ENCODE peak calls at places on chromosomes 6 and 20, in ten cellular contexts. U, F, R, B, L, P, W, A, C and S are unnamed samples.

GRCh38 chr6:25862199-25862598 is 11.8 kb downstream of the SLC17A3 start:
- DNase-seq in U (no peak), F (no peak), R (no peak), B (no peak), L (no peak), P (no peak), W (no peak), A (no peak), C (no peak), S (no peak)

GRCh38 chr6:7911345-7911725 is 747 bp upstream of the TXNDC5 start:
- DNase-seq in U (no peak), F (peak; percentile 72), R (no peak), B (no peak), L (no peak), P (no peak), W (no peak), A (no peak), C (no peak), S (no peak)

GRCh38 chr6:3159805-3160781 is 2.7 kb upstream of the TUBB2A start:
- DNase-seq in U (no peak), F (peak; percentile 68), R (peak; percentile 32), B (no peak), L (no peak), P (peak; percentile 51), W (no peak), A (peak; percentile 10), C (peak; percentile 87), S (no peak)

GRCh38 chr6:31396422-31397152 is 6.8 kb upstream of the MICA start:
- DNase-seq in U (peak; percentile 26), F (peak; percentile 62), R (peak; percentile 79), B (no peak), L (peak; percentile 88), P (peak; percentile 65), W (peak; percentile 81), A (no peak), C (peak; percentile 80), S (peak; percentile 89)

GRCh38 chr6:12991435-12991834 is 274.9 kb downstream of the PHACTR1 start:
- DNase-seq in U (no peak), F (no peak), R (no peak), B (no peak), L (no peak), P (no peak), W (no peak), A (no peak), C (no peak), S (no peak)

GRCh38 chr6:22108199-22108598 is 188.6 kb downstream of the PRL start:
- DNase-seq in U (no peak), F (no peak), R (peak; percentile 25), B (no peak), L (peak; percentile 22), P (peak; percentile 38), W (peak; percentile 20), A (no peak), C (no peak), S (no peak)

GRCh38 chr20:43543138-43543537 is 15.7 kb upstream of the SGK2 start:
- DNase-seq in U (no peak), F (peak; percentile 69), R (no peak), B (no peak), L (no peak), P (no peak), W (no peak), A (no peak), C (no peak), S (no peak)

GRCh38 chr6:9126845-9127560 is 691.7 kb upstream of the SLC35B3 start:
- DNase-seq in U (peak; percentile 88), F (peak; percentile 93), R (peak; percentile 54), B (no peak), L (peak; percentile 39), P (peak; percentile 93), W (no peak), A (no peak), C (no peak), S (no peak)

GRCh38 chr6:39062014-39062740 is 13.6 kb downstream of the GLP1R start:
- DNase-seq in U (no peak), F (no peak), R (no peak), B (no peak), L (no peak), P (no peak), W (peak; percentile 38), A (no peak), C (no peak), S (no peak)

GRCh38 chr20:4876731-4877130 is 124.6 kb downstream of the SLC23A2 start:
- DNase-seq in U (no peak), F (no peak), R (no peak), B (no peak), L (no peak), P (no peak), W (no peak), A (no peak), C (no peak), S (no peak)

GRCh38 chr20:4873396-4873795 is 127.9 kb downstream of the SLC23A2 start:
- DNase-seq in U (no peak), F (no peak), R (no peak), B (no peak), L (no peak), P (no peak), W (no peak), A (no peak), C (no peak), S (no peak)

GRCh38 chr20:4876301-4876700 is 125.0 kb downstream of the SLC23A2 start:
- DNase-seq in U (no peak), F (no peak), R (no peak), B (no peak), L (no peak), P (no peak), W (no peak), A (no peak), C (no peak), S (no peak)

GRCh38 chr20:4871486-4871885 is 129.8 kb downstream of the SLC23A2 start:
- DNase-seq in U (no peak), F (no peak), R (no peak), B (no peak), L (no peak), P (no peak), W (no peak), A (no peak), C (no peak), S (no peak)

DNA sequence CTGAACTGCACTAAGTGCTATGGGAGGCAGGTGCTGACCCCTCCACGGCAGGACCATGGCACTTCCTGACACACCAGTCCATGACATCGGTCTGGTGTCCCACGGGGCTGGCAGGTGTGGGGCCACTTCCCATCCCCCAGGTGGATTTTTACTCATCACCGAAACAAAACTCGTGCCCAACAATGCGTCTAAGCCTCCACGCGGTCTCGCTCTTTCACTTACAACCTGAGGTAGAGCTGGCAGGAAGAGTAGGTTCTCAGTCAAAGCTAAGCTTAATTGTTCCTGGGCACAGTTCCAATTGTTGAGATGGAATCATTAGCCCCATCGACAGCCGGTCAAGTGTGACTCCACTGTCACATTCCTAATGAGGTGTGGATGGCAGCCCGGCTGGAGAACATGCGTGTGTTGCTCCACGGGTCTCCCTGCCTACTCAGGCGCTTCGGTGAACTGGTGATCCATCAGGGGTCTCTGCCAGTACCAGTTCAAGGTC is 125.7 kb downstream of the SLC23A2 start:
- DNase-seq in U (no peak), F (no peak), R (no peak), B (no peak), L (no peak), P (no peak), W (no peak), A (no peak), C (no peak), S (peak; percentile 25)
- TF ChIP-seq CTCF in U (no peak), F (no peak), R (no peak), B (no peak), L (no peak), P (no peak), W (no peak), A (no peak), C (no peak), S (no peak)

GRCh38 chr6:127690092-127690491 is 113.1 kb downstream of the C6orf58 start:
- DNase-seq in U (peak; percentile 1), F (peak; percentile 15), R (peak; percentile 43), B (no peak), L (peak; percentile 52), P (peak; percentile 47), W (no peak), A (no peak), C (no peak), S (no peak)
- TF ChIP-seq CTCF in U (peak; percentile 71), F (peak; percentile 75), R (peak; percentile 73), B (no peak), L (peak; percentile 74), P (peak; percentile 77), W (peak; percentile 40), A (peak; percentile 38), C (no peak), S (peak; percentile 52)

GRCh38 chr20:45253260-45253659 is 1.1 kb downstream of the SLPI start:
- DNase-seq in U (no peak), F (no peak), R (no peak), B (no peak), L (no peak), P (no peak), W (no peak), A (no peak), C (no peak), S (no peak)

GRCh38 chr20:45257161-45257560 is 2.8 kb upstream of the SLPI start:
- DNase-seq in U (no peak), F (peak; percentile 17), R (no peak), B (no peak), L (no peak), P (no peak), W (no peak), A (no peak), C (no peak), S (no peak)

GRCh38 chr20:45254867-45255266 is 503 bp upstream of the SLPI start:
- DNase-seq in U (no peak), F (peak; percentile 48), R (peak; percentile 66), B (no peak), L (peak; percentile 61), P (peak; percentile 7), W (no peak), A (no peak), C (no peak), S (no peak)

GRCh38 chr20:45258669-45259068 is 4.3 kb upstream of the SLPI start:
- DNase-seq in U (no peak), F (no peak), R (no peak), B (no peak), L (no peak), P (no peak), W (no peak), A (no peak), C (no peak), S (no peak)

DNA sequence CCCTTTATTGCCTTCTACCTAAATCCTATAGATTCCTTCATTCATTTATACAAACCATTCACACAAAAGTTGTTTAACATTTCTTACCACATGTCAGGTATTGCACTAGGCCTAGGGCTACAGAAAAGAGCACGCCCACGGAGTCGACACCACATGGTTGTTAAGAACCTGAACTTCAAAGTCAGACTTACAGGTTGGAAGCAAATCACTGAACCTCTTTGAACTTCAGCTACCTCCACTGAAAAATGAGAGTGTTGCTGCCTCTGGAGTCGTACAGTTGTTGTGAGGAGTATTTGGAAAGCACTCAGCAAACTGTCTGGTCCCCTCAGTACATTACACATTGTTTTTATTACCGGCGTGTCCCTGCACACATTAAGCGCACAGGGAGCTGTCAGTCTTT is 3.3 kb upstream of the SLPI start:
- DNase-seq in U (no peak), F (no peak), R (no peak), B (no peak), L (no peak), P (no peak), W (no peak), A (no peak), C (no peak), S (no peak)
- TF ChIP-seq CTCF in U (no peak), F (no peak), R (no peak), B (no peak), L (no peak), P (no peak), W (no peak), A (no peak), C (no peak), S (no peak)

GRCh38 chr6:131250121-131250520 is 114.9 kb downstream of the AKAP7 start:
- DNase-seq in U (peak; percentile 8), F (peak; percentile 35), R (peak; percentile 52), B (no peak), L (peak; percentile 50), P (peak; percentile 65), W (peak; percentile 49), A (no peak), C (peak; percentile 69), S (peak; percentile 47)
- TF ChIP-seq CTCF in U (peak; percentile 3), F (no peak), R (no peak), B (no peak), L (no peak), P (no peak), W (no peak), A (no peak), C (no peak), S (no peak)